ENCODE peak calls at places on chromosome 19, in eight cellular contexts. A is left ventricle myocardium inferior, B is right atrium auricular region, K is NB4, Y is RWPE2, S is upper lobe of right lung, H is fibroblast of lung, M is heart right ventricle. I is an unnamed sample.

GRCh38 chr19:38793671-38794070 is 4.7 kb downstream of the LGALS7B start:
- DNase-seq in K (no peak), M (no peak), A (no peak), Y (no peak), S (no peak), H (no peak), B (no peak), I (no peak)

GRCh38 chr19:34180709-34181108 is 8.4 kb downstream of the LSM14A start:
- DNase-seq in K (no peak), M (no peak), S (no peak), A (no peak), B (no peak), H (no peak), Y (no peak), I (no peak)

GRCh38 chr19:46404039-46404883 is 9.1 kb downstream of the CCDC8 start:
- DNase-seq in Y (no peak), H (peak; percentile 56), M (peak; percentile 48), A (peak; percentile 64), B (peak; percentile 72), K (peak; percentile 95), S (no peak), I (no peak)

GRCh38 chr19:51702103-51702753 is 9.1 kb downstream of the SPACA6 start:
- DNase-seq in B (peak; percentile 89), A (peak; percentile 77), M (peak; percentile 82), Y (peak; percentile 89), H (peak; percentile 39), K (no peak), S (peak; percentile 91), I (no peak)

GRCh38 chr19:10603084-10603872 is 16.2 kb upstream of the AP1M2 start:
- DNase-seq in Y (no peak), S (peak; percentile 72), H (no peak), B (peak; percentile 63), K (peak; percentile 89), M (peak; percentile 34), A (peak; percentile 39), I (no peak)

GRCh38 chr19:3868770-3869456 is at the start of gene ZFR2:
- DNase-seq in S (no peak), B (no peak), A (no peak), H (no peak), K (no peak), M (no peak), Y (no peak), I (no peak)

GRCh38 chr19:5193192-5193591 is 147.4 kb downstream of the PTPRS start:
- DNase-seq in H (no peak), A (no peak), Y (no peak), B (no peak), K (no peak), S (no peak), M (no peak), I (no peak)

GRCh38 chr19:10286803-10287737 is at the start of gene ICAM4:
- DNase-seq in S (peak; percentile 89), H (no peak), M (peak; percentile 90), Y (no peak), A (peak; percentile 87), B (no peak), K (peak; percentile 99), I (no peak)

GRCh38 chr19:2888739-2889224 is 11.9 kb upstream of the ZNF57 start:
- DNase-seq in Y (peak; percentile 83), B (no peak), K (peak; percentile 82), H (peak; percentile 8), M (peak; percentile 33), S (no peak), A (no peak), I (no peak)

GRCh38 chr19:5594521-5594950 is 26.8 kb upstream of the TINCR start:
- DNase-seq in M (no peak), S (no peak), H (no peak), Y (no peak), K (no peak), A (no peak), B (no peak), I (no peak)

GRCh38 chr19:51713319-51714285 is 10.2 kb downstream of the HAS1 start:
- DNase-seq in Y (no peak), K (no peak), H (no peak), B (no peak), S (no peak), M (no peak), A (no peak), I (no peak)

GRCh38 chr19:45215391-45216191 is 29.6 kb downstream of the EXOC3L2 start:
- DNase-seq in S (no peak), M (peak; percentile 33), A (no peak), Y (no peak), H (peak; percentile 9), K (no peak), B (no peak), I (no peak)

GRCh38 chr19:56617531-56617930 is 22.4 kb downstream of the ZNF71 start:
- DNase-seq in S (no peak), K (no peak), H (no peak), B (no peak), Y (no peak), A (no peak), M (no peak), I (no peak)

GRCh38 chr19:57245959-57246358 is 5.5 kb downstream of the ZNF805 start:
- DNase-seq in Y (no peak), B (no peak), M (no peak), H (no peak), K (no peak), A (no peak), S (no peak), I (no peak)

GRCh38 chr19:38216785-38217746 is 7.0 kb downstream of the DPF1 start:
- DNase-seq in H (no peak), K (no peak), B (no peak), Y (no peak), S (no peak), A (no peak), M (no peak), I (no peak)

GRCh38 chr19:35299523-35300339 is 7.8 kb downstream of the MAG start:
- DNase-seq in K (no peak), B (no peak), Y (no peak), S (no peak), A (no peak), H (no peak), M (no peak), I (no peak)

GRCh38 chr19:13906525-13906904 is 514 bp downstream of the CC2D1A start:
- DNase-seq in Y (no peak), H (no peak), M (no peak), A (no peak), K (peak; percentile 27), B (no peak), S (peak; percentile 81), I (no peak)

GRCh38 chr19:50567882-50568281 is 353 bp downstream of the LRRC4B start:
- DNase-seq in Y (no peak), H (no peak), K (no peak), M (no peak), S (no peak), A (no peak), B (no peak), I (no peak)

GRCh38 chr19:50568321-50569022 is at the start of gene LRRC4B:
- DNase-seq in M (no peak), B (no peak), H (no peak), Y (no peak), S (no peak), A (no peak), K (no peak), I (no peak)

GRCh38 chr19:50564229-50565105 is 3.8 kb downstream of the LRRC4B start:
- DNase-seq in S (no peak), Y (no peak), K (no peak), A (no peak), H (no peak), M (no peak), B (no peak), I (no peak)

GRCh38 chr19:50567052-50567841 is 988 bp downstream of the LRRC4B start:
- DNase-seq in Y (no peak), A (no peak), S (no peak), H (no peak), K (no peak), B (no peak), M (no peak), I (no peak)

DNA sequence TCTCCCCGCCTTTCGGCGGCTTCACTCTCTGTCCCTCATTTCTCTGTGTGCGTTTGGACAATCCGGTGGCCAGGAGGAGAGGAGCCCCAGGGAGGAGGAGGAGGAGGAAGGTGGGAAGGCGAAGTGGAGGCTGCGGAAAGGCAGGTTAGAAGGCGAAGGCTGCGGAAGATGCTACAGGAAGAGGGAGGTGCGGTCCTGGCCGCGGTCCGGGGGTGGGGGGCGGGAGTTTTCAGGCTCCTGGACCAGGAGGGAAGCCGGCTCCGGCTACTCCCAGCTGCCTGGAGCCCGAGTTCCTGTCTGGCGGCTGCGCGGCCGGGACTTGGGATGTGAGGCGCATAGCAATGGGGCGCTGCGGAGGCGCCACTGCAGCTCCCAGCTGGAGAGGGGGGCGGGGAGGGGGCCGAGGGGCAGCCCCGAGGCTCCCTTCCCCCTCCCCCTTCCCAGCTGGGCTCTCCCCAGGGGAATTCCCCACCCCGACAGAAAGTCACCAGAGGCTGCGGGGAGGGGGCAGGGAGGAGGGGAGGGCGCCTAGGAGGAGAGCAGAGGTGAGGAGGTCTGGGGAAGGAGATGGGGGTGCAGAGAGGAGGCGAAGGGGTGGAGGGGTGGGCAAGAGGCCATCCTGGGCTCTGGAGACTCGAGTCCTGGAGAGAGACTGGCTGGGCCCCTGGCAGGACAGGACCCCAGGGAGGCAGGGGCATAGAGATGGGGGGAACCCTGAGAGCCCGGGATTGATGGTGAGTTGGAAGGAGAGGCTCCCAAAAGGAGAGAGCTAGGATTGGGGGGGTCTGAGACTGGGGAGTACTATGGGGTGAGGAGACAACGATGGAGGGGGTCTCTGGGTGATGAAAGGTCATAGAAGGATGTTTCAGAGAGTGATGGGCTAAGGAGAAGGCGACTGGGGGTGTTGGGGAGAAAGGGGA is 2.0 kb downstream of the LRRC4B start:
- DNase-seq in A (no peak), Y (no peak), S (no peak), H (no peak), M (no peak), K (no peak), B (no peak), I (no peak)
- H3K4me3 ChIP-seq in A (no peak overlapping the region), Y (no peak overlapping the region), S (no peak overlapping the region), H (no peak overlapping the region), M (no peak overlapping the region), K (no peak overlapping the region), B (no peak overlapping the region), I (no peak overlapping the region)

GRCh38 chr19:7866399-7867091 is 7.6 kb downstream of the PRR36 start:
- DNase-seq in S (no peak), A (no peak), M (no peak), K (no peak), B (no peak), H (no peak), Y (peak; percentile 51), I (no peak)
- TF ChIP-seq CTCF in S (no peak), A (no peak), M (no peak), K (no peak), B (no peak), H (no peak), Y (no peak), I (no peak)

DNA sequence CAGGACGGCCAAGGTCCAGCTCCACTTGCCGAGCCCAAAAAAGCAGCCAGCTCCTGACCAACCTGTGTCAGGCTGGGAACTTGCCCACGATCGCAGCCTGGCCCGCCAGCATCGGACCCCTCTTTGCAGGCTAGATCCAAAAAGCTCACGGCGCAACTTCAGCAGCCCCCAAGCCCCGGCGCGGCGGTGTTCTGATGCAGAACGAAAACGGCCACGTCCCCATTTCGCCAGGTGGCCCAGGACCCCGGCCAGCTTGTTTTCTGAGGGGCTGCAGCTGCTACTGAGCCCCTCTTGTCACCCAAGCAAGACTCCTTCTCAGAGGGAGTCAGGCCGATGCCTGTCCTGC is 1.3 kb downstream of the TMEM259 start:
- DNase-seq in A (no peak), S (no peak), Y (no peak), B (no peak), H (no peak), K (no peak), M (peak; percentile 22), I (no peak)
- H3K4me3 ChIP-seq in A (peak overlapping the region; percentile 89), S (peak overlapping the region; percentile 79), Y (peak overlapping the region; percentile 62), B (peak overlapping the region; percentile 92), H (peak overlapping the region; percentile 79), K (peak overlapping the region; percentile 76), M (peak overlapping the region; percentile 85), I (peak overlapping the region; percentile 85)

GRCh38 chr19:12778905-12779161 is 3.5 kb upstream of the HOOK2 start:
- DNase-seq in A (no peak), K (no peak), H (no peak), B (no peak), S (no peak), Y (no peak), M (no peak), I (no peak)
- TF ChIP-seq CTCF in A (no peak), K (no peak), H (no peak), B (no peak), S (no peak), Y (no peak), M (no peak), I (no peak)

I was measured in astrocyte of the cerebellum.